ENCODE peak calls at places on chromosomes 4 and X, in four cellular contexts. Z, C, U and O are unnamed samples.

GRCh38 chrX:13502590-13502989 is 66.8 kb upstream of the EGFL6 start:
- DNase-seq in C (no peak), Z (no peak), U (no peak), O (no peak)

GRCh38 chr4:99024481-99025275 is 29.2 kb downstream of the METAP1 start:
- DNase-seq in U (peak), C (no peak), Z (no peak), O (no peak)

GRCh38 chr4:121256346-121256745 is 92.2 kb upstream of the TNIP3 start:
- DNase-seq in C (no peak), Z (no peak), U (no peak), O (peak)

GRCh38 chr4:169615467-169616106 is 3.2 kb upstream of the NEK1 start:
- DNase-seq in C (no peak), Z (no peak), U (no peak), O (no peak)

GRCh38 chr4:26821677-26822503 is 38.8 kb upstream of the STIM2 start:
- DNase-seq in Z (no peak), C (no peak), U (no peak), O (no peak)

GRCh38 chr4:88672987-88673386 is 24.6 kb downstream of the NAP1L5 start:
- DNase-seq in U (peak), Z (no peak), C (no peak), O (peak)

GRCh38 chrX:94400488-94400887 is 726.5 kb downstream of the FAM133A start:
- DNase-seq in U (no peak), Z (no peak), C (no peak), O (no peak)

GRCh38 chr4:151169223-151169622 is 69.8 kb downstream of the RPS3A start:
- DNase-seq in Z (no peak), U (peak), C (peak), O (peak)

GRCh38 chr4:36285784-36286480 is 4.5 kb downstream of the DTHD1 start:
- DNase-seq in C (no peak), U (no peak), Z (peak), O (no peak)

GRCh38 chr4:40221744-40222143 is 24.9 kb downstream of the RHOH start:
- DNase-seq in C (no peak), U (no peak), Z (no peak), O (no peak)

GRCh38 chr4:156547891-156548290 is 423.7 kb downstream of the PDGFC start:
- DNase-seq in C (no peak), Z (no peak), U (no peak), O (peak)

GRCh38 chr4:113957961-113958360 is 21.5 kb downstream of the ARSJ start:
- DNase-seq in U (no peak), C (no peak), Z (no peak), O (no peak)
- H3K4me3 ChIP-seq in U (no peak), C (no peak), Z (no peak), O (no peak)

DNA sequence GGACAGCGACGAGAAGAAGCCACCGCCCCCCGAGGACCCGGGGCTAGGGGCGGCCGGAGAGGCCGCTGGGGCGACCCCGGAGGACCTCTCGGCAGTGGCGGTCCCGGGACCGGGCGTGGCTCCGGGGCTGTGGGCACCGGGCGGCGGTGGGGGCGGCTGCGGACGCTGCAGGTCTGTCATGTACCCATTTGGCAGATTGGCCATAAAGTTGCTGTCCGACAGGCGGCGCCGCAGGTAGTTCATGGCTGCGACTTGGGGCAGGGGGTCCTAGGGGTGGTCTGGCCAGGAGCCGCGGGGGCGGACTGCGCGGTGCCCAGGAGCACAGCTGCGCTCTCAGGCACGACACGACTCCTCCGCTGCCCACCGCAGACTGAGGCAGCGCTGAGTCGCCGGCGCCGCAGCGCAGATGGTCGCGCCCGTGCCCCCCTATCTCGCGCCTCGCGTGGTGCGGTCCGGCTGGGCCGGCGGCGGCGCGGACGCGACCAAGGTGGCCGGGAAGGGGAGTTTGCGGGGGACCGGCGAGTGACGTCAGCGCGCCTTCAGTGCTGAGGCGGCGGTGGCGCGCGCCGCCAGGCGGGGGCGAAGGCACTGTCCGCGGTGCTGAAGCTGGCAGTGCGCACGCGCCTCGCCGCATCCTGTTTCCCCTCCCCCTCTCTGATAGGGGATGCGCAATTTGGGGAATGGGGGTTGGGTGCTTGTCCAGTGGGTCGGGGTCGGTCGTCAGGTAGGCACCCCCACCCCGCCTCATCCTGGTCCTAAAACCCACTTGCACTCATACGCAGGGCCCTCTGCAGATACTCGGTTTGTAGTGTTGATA is at the start of gene SYN1:
- DNase-seq in U (peak), Z (peak), C (peak), O (peak)
- H3K4me3 ChIP-seq in U (no peak), Z (peak), C (no peak), O (peak)

GRCh38 chr4:173174184-173175156 is 5.9 kb downstream of the GALNT7 start:
- DNase-seq in C (peak), U (no peak), Z (no peak), O (no peak)
- H3K4me3 ChIP-seq in C (no peak), U (no peak), Z (no peak), O (no peak)

GRCh38 chrX:119684916-119685224 is 8.1 kb downstream of the SEPTIN6 start:
- DNase-seq in Z (no peak), C (no peak), U (no peak), O (no peak)
- H3K4me3 ChIP-seq in Z (peak), C (no peak), U (no peak), O (no peak)

GRCh38 chrX:21756785-21757529 is 959 bp downstream of the SMPX start:
- DNase-seq in U (no peak), C (no peak), Z (no peak), O (no peak)

GRCh38 chrX:21758488-21758887 is 572 bp upstream of the SMPX start:
- DNase-seq in Z (no peak), U (no peak), C (no peak), O (no peak)

DNA sequence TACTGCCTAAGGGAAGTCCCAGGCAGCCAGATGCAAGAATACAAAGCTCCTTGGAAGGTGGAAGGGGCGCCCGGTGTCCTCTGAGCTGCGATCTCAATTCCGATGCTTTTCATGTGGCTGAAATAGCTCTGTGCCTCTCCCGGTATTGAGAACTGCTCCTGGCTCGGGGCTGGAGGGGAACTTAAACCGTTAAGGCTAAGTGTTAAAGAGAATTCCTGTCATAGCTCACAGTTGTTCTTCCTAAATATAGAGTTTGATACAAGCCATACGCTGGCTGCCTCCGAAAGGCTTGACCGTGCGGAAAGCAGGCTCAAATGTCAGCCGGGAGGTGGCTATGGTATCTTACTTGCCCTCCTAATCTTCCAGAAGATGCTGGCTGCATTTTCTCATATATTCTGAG is at the start of gene SMPX:
- DNase-seq in C (no peak), Z (no peak), U (no peak), O (no peak)
- H3K4me3 ChIP-seq in C (no peak), Z (no peak), U (no peak), O (no peak)

GRCh38 chr4:115279300-115279699 is 165.9 kb upstream of the NDST4 start:
- DNase-seq in C (no peak), U (no peak), Z (no peak), O (no peak)
- H3K4me3 ChIP-seq in C (no peak), U (no peak), Z (no peak), O (no peak)